ENCODE peak calls at places on chromosomes 1 and 21, in six cellular contexts. P is uterus; E is dorsolateral prefrontal cortex; H is CD8-positive, alpha-beta memory T cell; O is heart left ventricle; K is OCI-LY7. D is an unnamed sample.

GRCh38 chr1:240310226-240310925 is 218.7 kb downstream of the FMN2 start:
- DNase-seq in K (no peak), H (no peak), O (no peak), P (no peak), E (no peak), D (no peak)

GRCh38 chr21:24658016-24658415 is 949.3 kb downstream of the MRPL39 start:
- DNase-seq in H (no peak), K (no peak), O (no peak), P (no peak), E (no peak), D (no peak)

GRCh38 chr1:92461364-92462097 is 25.2 kb downstream of the GFI1 start:
- DNase-seq in P (no peak), O (no peak), E (no peak), K (peak), H (no peak), D (no peak)

GRCh38 chr1:161122967-161123366 is 5.1 kb downstream of the NIT1 start:
- DNase-seq in K (no peak), O (no peak), H (no peak), E (no peak), P (no peak), D (no peak)

GRCh38 chr1:197302775-197303174 is 34.7 kb downstream of the CRB1 start:
- DNase-seq in P (no peak), K (no peak), E (no peak), H (no peak), O (no peak), D (no peak)

GRCh38 chr1:167120899-167121298 is 27.0 kb downstream of the STYXL2 start:
- DNase-seq in K (no peak), H (no peak), P (no peak), E (no peak), O (no peak), D (no peak)

GRCh38 chr1:5743435-5744095 is 248.7 kb downstream of the NPHP4 start:
- DNase-seq in K (no peak), O (no peak), H (no peak), E (no peak), P (no peak), D (no peak)

GRCh38 chr21:42544544-42544943 is 30.9 kb downstream of the SLC37A1 start:
- DNase-seq in K (no peak), H (no peak), P (no peak), E (peak), O (no peak), D (no peak)

GRCh38 chr1:182739545-182739944 is 50.0 kb upstream of the NPL start:
- DNase-seq in H (no peak), E (no peak), P (no peak), O (no peak), K (no peak), D (no peak)

GRCh38 chr1:226908913-226909312 is 31.2 kb upstream of the COQ8A start:
- DNase-seq in K (no peak), E (no peak), O (no peak), H (no peak), P (no peak), D (no peak)

GRCh38 chr1:167409183-167409582 is 109.1 kb downstream of the CD247 start:
- DNase-seq in E (no peak), O (no peak), H (no peak), P (no peak), K (peak), D (no peak)

GRCh38 chr1:214066190-214066589 is 78.4 kb downstream of the PROX1 start:
- DNase-seq in H (no peak), E (no peak), K (no peak), P (no peak), O (no peak), D (no peak)

GRCh38 chr1:39845569-39846566 is 37.4 kb downstream of the TRIT1 start:
- DNase-seq in K (peak), H (peak), P (peak), O (peak), E (peak), D (peak)

GRCh38 chr1:79775402-79775801 is 768.9 kb upstream of the ADGRL4 start:
- DNase-seq in P (no peak), K (no peak), H (no peak), E (no peak), O (no peak), D (no peak)

GRCh38 chr1:10909697-10910489 is 102.6 kb upstream of the TARDBP start:
- DNase-seq in O (peak), E (no peak), K (peak), H (peak), P (peak), D (no peak)

GRCh38 chr1:3473381-3473844 is 18.9 kb downstream of the ARHGEF16 start:
- DNase-seq in E (no peak), P (no peak), K (no peak), O (no peak), H (no peak), D (no peak)

GRCh38 chr1:155183775-155184221 is 10.1 kb downstream of the TRIM46 start:
- DNase-seq in O (peak), E (no peak), P (no peak), K (no peak), H (no peak), D (no peak)

GRCh38 chr1:171355727-171356126 is 41.7 kb downstream of the FMO4 start:
- DNase-seq in E (no peak), P (no peak), H (no peak), K (no peak), O (no peak), D (no peak)

GRCh38 chr1:53583021-53583902 is 124.1 kb downstream of the DMRTB1 start:
- DNase-seq in O (no peak), K (no peak), P (no peak), E (peak), H (no peak), D (no peak)

GRCh38 chr21:42476493-42477342 is 19.3 kb downstream of the RSPH1 start:
- DNase-seq in H (no peak), P (no peak), K (no peak), E (no peak), O (no peak), D (no peak)

GRCh38 chr1:181101581-181102226 is 13.2 kb downstream of the IER5 start:
- DNase-seq in O (no peak), P (no peak), K (no peak), E (no peak), H (no peak), D (no peak)

GRCh38 chr1:17653728-17654351 is 101.3 kb upstream of the ACTL8 start:
- DNase-seq in K (peak), H (no peak), P (peak), O (no peak), E (peak), D (no peak)

GRCh38 chr1:36465731-36466369 is 1.7 kb upstream of the MRPS15 start:
- DNase-seq in P (no peak), K (no peak), E (no peak), H (no peak), O (no peak), D (no peak)

GRCh38 chr1:92952714-92953113 is 8.5 kb downstream of the DIPK1A start:
- DNase-seq in H (no peak), P (no peak), K (no peak), O (no peak), E (no peak), D (no peak)

GRCh38 chr21:38800046-38800758 is 5.5 kb upstream of the ETS2 start:
- DNase-seq in H (no peak), K (no peak), O (no peak), P (no peak), E (no peak), D (no peak)

GRCh38 chr1:11053758-11054137 is 6.1 kb downstream of the SRM start:
- DNase-seq in H (no peak), O (no peak), E (no peak), P (no peak), K (peak), D (no peak)

GRCh38 chr1:234613128-234613875 is 3.3 kb upstream of the IRF2BP2 start:
- DNase-seq in E (no peak), O (no peak), P (no peak), H (no peak), K (peak), D (no peak)

GRCh38 chr1:85178396-85178795 is 22.4 kb downstream of the SYDE2 start:
- DNase-seq in O (no peak), H (no peak), K (no peak), E (no peak), P (no peak), D (no peak)

GRCh38 chr1:31798433-31799195 is 17.2 kb downstream of the SPOCD1 start:
- DNase-seq in H (no peak), P (no peak), K (no peak), O (no peak), E (no peak), D (no peak)

GRCh38 chr1:191099696-191100095 is 622.0 kb upstream of the BRINP3 start:
- DNase-seq in H (no peak), P (no peak), K (no peak), O (no peak), E (no peak), D (no peak)

GRCh38 chr1:174990382-174990999 is 9.3 kb upstream of the CACYBP start:
- DNase-seq in P (no peak), H (peak), K (peak), E (no peak), O (no peak), D (no peak)

GRCh38 chr1:27603320-27603961 is 503 bp downstream of the AHDC1 start:
- DNase-seq in K (peak), O (peak), E (peak), P (peak), H (peak), D (no peak)

GRCh38 chr1:34163792-34164509 is 1.1 kb downstream of the CSMD2 start:
- DNase-seq in O (no peak), H (no peak), E (no peak), P (no peak), K (no peak), D (no peak)

GRCh38 chr1:117324357-117324756 is 42.9 kb upstream of the MAN1A2 start:
- DNase-seq in O (no peak), E (no peak), P (no peak), K (no peak), H (no peak), D (no peak)

GRCh38 chr21:32392299-32392879 is 423 bp downstream of the URB1 start:
- DNase-seq in H (no peak), O (no peak), P (no peak), K (peak), E (no peak), D (no peak)

GRCh38 chr1:156291226-156292061 is 4.0 kb downstream of the GLMP start:
- DNase-seq in H (no peak), E (peak), O (peak), P (peak), K (no peak), D (peak)

GRCh38 chr1:237383825-237384612 is 342.0 kb downstream of the RYR2 start:
- DNase-seq in E (no peak), O (no peak), P (no peak), H (no peak), K (no peak), D (no peak)
- H3K27ac ChIP-seq in E (no peak), O (no peak), P (no peak), H (no peak), K (no peak), D (no peak)

GRCh38 chr21:35381743-35382310 is 332.7 kb upstream of the RUNX1 start:
- DNase-seq in K (no peak), P (no peak), H (no peak), O (no peak), E (no peak), D (no peak)

GRCh38 chr21:35377505-35378090 is 328.5 kb upstream of the RUNX1 start:
- DNase-seq in K (no peak), E (no peak), P (no peak), O (no peak), H (no peak), D (no peak)

GRCh38 chr21:35375115-35375514 is 326.0 kb upstream of the RUNX1 start:
- DNase-seq in E (no peak), H (no peak), P (no peak), O (no peak), K (no peak), D (no peak)

GRCh38 chr21:35376406-35377135 is 327.5 kb upstream of the RUNX1 start:
- DNase-seq in E (no peak), H (no peak), K (no peak), O (no peak), P (no peak), D (no peak)

DNA sequence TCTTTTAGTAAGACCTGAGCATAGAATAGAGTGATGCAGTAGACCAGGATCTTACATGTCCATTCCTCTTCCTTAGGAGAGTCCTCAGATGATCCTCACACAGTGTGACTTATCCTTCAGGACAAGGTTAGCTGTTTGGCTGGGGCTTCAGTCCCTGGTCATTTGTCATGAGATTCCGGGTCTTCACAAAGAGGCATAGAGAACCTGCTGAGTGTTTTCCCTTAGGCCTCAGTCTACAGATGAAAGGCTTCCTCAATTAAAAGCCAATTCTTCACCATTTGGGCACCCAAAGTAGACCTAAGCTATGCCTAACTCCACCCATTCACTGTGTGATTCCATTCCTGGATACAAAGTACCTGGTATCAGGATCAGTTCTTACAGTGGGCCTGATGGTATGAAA is 329.8 kb upstream of the RUNX1 start:
- DNase-seq in P (no peak), K (no peak), H (no peak), E (no peak), O (no peak), D (no peak)
- H3K27ac ChIP-seq in P (no peak), K (no peak), H (no peak), E (no peak), O (no peak), D (no peak)

DNA sequence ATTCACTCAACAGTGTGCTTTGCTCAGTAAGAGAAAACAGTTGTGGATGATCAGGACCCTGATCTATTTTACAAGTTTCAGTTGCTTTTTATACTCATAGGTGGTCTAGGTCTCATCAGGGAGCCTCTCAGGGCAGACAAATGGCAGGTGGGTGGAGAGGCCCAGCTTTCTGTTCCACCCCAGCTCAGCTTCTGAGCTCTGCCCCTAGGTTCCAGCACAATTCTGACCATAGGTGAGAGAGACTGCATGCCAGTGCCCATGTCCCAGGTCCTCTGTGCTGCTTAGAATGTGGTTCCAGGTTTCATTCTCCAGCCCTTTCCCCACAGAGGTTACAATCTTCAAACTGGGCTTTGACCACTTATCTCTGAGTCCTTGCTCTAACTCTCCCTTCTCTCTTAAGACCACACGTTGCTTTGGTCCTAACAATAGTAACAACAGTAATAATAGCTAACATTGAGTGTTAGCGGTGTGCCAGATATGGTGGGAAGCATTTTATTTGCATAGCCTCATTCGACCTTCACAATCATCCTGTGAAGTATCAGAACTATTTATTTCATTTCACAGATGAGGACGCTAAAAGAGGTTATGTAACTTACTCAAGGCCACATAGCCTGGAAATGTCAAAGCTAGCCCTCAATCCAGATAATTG is 19.6 kb upstream of the DUSP10 start:
- DNase-seq in K (no peak), H (no peak), O (no peak), P (no peak), E (no peak), D (no peak)
- H3K27ac ChIP-seq in K (no peak), H (no peak), O (no peak), P (no peak), E (no peak), D (no peak)

GRCh38 chr21:34180406-34180805 is 107.0 kb downstream of the MRPS6 start:
- DNase-seq in P (no peak), H (no peak), E (no peak), K (no peak), O (no peak), D (no peak)
- H3K27ac ChIP-seq in P (no peak), H (no peak), E (peak), K (no peak), O (peak), D (peak)

GRCh38 chr1:205590777-205591513 is 40.9 kb downstream of the ELK4 start:
- DNase-seq in P (peak), O (no peak), K (no peak), E (no peak), H (no peak), D (no peak)

GRCh38 chr1:205593532-205593931 is 38.3 kb downstream of the ELK4 start:
- DNase-seq in K (peak), O (no peak), P (no peak), H (peak), E (no peak), D (no peak)

GRCh38 chr1:205592443-205593003 is 39.3 kb downstream of the ELK4 start:
- DNase-seq in P (no peak), H (no peak), K (peak), E (no peak), O (no peak), D (no peak)

GRCh38 chr1:205590457-205590768 is 41.4 kb downstream of the ELK4 start:
- DNase-seq in K (no peak), O (no peak), P (peak), H (no peak), E (no peak), D (no peak)

DNA sequence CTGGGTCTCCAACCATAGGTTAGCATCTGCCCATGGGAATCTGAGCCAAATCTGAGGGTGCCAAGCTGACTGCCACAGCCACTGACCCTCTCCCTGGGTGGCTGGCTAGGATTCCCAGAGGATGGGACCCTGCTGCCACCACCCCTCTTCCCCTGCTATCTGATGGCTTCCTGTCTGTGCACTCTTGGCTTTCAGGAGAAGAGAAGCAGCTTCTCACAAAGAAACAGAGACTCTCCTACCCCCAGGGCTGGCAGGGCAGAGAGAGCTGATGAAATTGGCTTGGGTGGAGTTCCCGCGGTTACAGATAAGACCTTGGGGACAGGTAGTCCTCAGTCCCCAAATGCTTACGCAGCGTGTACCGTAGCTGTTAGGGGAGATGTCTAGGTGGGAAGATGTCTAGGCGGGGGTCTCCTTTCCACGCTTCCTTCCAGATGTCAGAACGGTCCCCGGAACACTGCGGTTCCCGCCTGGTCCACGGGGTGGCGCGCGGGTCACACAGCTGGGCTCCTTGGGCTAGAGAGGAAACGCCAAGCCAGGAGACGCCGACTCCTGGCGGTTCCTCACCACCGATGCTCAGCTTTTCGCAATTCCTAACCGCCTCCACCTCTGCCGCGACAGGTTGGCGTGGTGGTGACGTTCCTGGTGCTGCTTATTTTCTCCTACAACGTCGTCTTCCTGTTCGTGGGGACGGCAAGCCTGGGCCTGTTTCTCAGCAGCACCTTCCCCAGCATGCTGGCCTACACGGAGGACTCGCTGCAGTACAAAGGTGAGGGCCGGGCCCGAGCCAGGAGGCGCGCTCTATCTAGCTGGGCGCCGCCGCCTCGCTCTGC is 40.1 kb downstream of the ELK4 start:
- DNase-seq in O (peak), K (peak), P (peak), H (peak), E (peak), D (peak)
- H3K27ac ChIP-seq in O (no peak), K (peak), P (peak), H (peak), E (peak), D (peak)

GRCh38 chr1:47805826-47806450 is 191.2 kb downstream of the TRABD2B start:
- DNase-seq in K (no peak), P (no peak), O (peak), E (no peak), H (no peak), D (no peak)

GRCh38 chr1:47808612-47809011 is 188.6 kb downstream of the TRABD2B start:
- DNase-seq in H (no peak), K (no peak), P (no peak), E (no peak), O (no peak), D (no peak)

GRCh38 chr1:47805020-47805419 is 192.2 kb downstream of the TRABD2B start:
- DNase-seq in P (no peak), E (no peak), K (no peak), H (no peak), O (no peak), D (no peak)

GRCh38 chr1:47809301-47810084 is 187.7 kb downstream of the TRABD2B start:
- DNase-seq in O (no peak), E (no peak), P (no peak), K (no peak), H (no peak), D (no peak)

DNA sequence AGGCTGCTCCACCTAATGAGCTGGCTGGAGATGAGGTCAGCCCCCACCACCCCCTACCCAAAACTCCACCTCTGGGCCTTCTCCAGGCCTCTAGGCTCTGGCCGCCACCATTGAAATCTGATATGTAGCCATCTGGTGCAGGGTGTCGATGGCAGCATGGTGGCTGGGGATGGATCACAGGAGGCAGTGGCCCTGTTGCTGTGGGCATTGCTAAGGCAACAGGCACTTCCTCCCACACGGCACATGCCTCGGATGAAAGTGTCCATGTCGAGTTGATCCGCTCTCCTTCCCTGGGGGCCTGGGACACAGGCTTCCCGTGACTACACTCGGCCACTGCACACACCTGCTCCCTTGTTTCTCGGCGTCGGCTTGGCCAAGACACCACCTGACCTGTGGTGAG is 193.1 kb downstream of the TRABD2B start:
- DNase-seq in P (no peak), K (no peak), E (no peak), H (no peak), O (peak), D (no peak)
- H3K27ac ChIP-seq in P (no peak), K (no peak), E (no peak), H (no peak), O (no peak), D (no peak)